ENCODE peak calls at places on chromosome 13, in nine cellular contexts. One of them, this sample, is unnamed.

GRCh38 chr13:27857271-27857670 is 62.5 kb upstream of the PDX1 start:
- DNase-seq in tibial artery: no peak
- DNase-seq in ascending aorta: no peak
- DNase-seq in pancreas: no peak
- DNase-seq in fibroblast of lung: no peak
- DNase-seq in uterus: no peak
- DNase-seq in heart right ventricle: no peak
- DNase-seq in thyroid gland: no peak
- DNase-seq in cardiac muscle cell: no peak
- DNase-seq in this sample: no peak

GRCh38 chr13:92959790-92960189 is 266.8 kb upstream of the GPC6 start:
- DNase-seq in pancreas: no peak
- DNase-seq in heart right ventricle: no peak
- DNase-seq in tibial artery: no peak
- DNase-seq in fibroblast of lung: no peak
- DNase-seq in uterus: no peak
- DNase-seq in thyroid gland: no peak
- DNase-seq in cardiac muscle cell: no peak
- DNase-seq in ascending aorta: no peak
- DNase-seq in this sample: no peak

GRCh38 chr13:103510007-103510406 is 443.8 kb upstream of the SLC10A2 start:
- DNase-seq in fibroblast of lung: no peak
- DNase-seq in ascending aorta: no peak
- DNase-seq in tibial artery: no peak
- DNase-seq in pancreas: no peak
- DNase-seq in heart right ventricle: no peak
- DNase-seq in cardiac muscle cell: no peak
- DNase-seq in thyroid gland: peak; percentile 4
- DNase-seq in uterus: no peak
- DNase-seq in this sample: no peak

GRCh38 chr13:73835138-73835721 is 299.0 kb downstream of the KLF12 start:
- DNase-seq in heart right ventricle: no peak
- DNase-seq in cardiac muscle cell: peak; percentile 63
- DNase-seq in fibroblast of lung: peak; percentile 35
- DNase-seq in ascending aorta: no peak
- DNase-seq in tibial artery: no peak
- DNase-seq in uterus: no peak
- DNase-seq in thyroid gland: no peak
- DNase-seq in pancreas: no peak
- DNase-seq in this sample: no peak

GRCh38 chr13:48564046-48564445 is 31.2 kb upstream of the RCBTB2 start:
- DNase-seq in fibroblast of lung: no peak
- DNase-seq in thyroid gland: no peak
- DNase-seq in tibial artery: no peak
- DNase-seq in uterus: no peak
- DNase-seq in pancreas: no peak
- DNase-seq in cardiac muscle cell: no peak
- DNase-seq in ascending aorta: no peak
- DNase-seq in heart right ventricle: no peak
- DNase-seq in this sample: no peak

GRCh38 chr13:20151612-20152011 is 9.2 kb downstream of the GJA3 start:
- DNase-seq in cardiac muscle cell: no peak
- DNase-seq in fibroblast of lung: no peak
- DNase-seq in uterus: no peak
- DNase-seq in tibial artery: no peak
- DNase-seq in ascending aorta: no peak
- DNase-seq in pancreas: no peak
- DNase-seq in heart right ventricle: no peak
- DNase-seq in thyroid gland: no peak
- DNase-seq in this sample: no peak

GRCh38 chr13:94343243-94343585 is 136.3 kb downstream of the DCT start:
- DNase-seq in fibroblast of lung: peak; percentile 70
- DNase-seq in cardiac muscle cell: no peak
- DNase-seq in tibial artery: no peak
- DNase-seq in uterus: no peak
- DNase-seq in heart right ventricle: no peak
- DNase-seq in ascending aorta: peak; percentile 67
- DNase-seq in thyroid gland: no peak
- DNase-seq in pancreas: no peak
- DNase-seq in this sample: no peak

GRCh38 chr13:59446391-59446790 is 717.3 kb downstream of the DIAPH3 start:
- DNase-seq in tibial artery: no peak
- DNase-seq in thyroid gland: no peak
- DNase-seq in cardiac muscle cell: no peak
- DNase-seq in heart right ventricle: no peak
- DNase-seq in fibroblast of lung: no peak
- DNase-seq in ascending aorta: no peak
- DNase-seq in pancreas: no peak
- DNase-seq in uterus: no peak
- DNase-seq in this sample: no peak

GRCh38 chr13:25802579-25802978 is 249.2 kb downstream of the SHISA2 start:
- DNase-seq in fibroblast of lung: no peak
- DNase-seq in uterus: no peak
- DNase-seq in thyroid gland: no peak
- DNase-seq in cardiac muscle cell: no peak
- DNase-seq in ascending aorta: no peak
- DNase-seq in pancreas: no peak
- DNase-seq in heart right ventricle: no peak
- DNase-seq in tibial artery: no peak
- DNase-seq in this sample: no peak

GRCh38 chr13:102555914-102556553 is 40.8 kb upstream of the TPP2 start:
- DNase-seq in fibroblast of lung: peak; percentile 21
- DNase-seq in tibial artery: no peak
- DNase-seq in pancreas: no peak
- DNase-seq in thyroid gland: no peak
- DNase-seq in cardiac muscle cell: peak; percentile 9
- DNase-seq in heart right ventricle: no peak
- DNase-seq in ascending aorta: no peak
- DNase-seq in uterus: no peak
- DNase-seq in this sample: no peak

GRCh38 chr13:28659611-28659970 is 661 bp downstream of the POMP start:
- DNase-seq in uterus: no peak
- DNase-seq in ascending aorta: no peak
- DNase-seq in fibroblast of lung: peak; percentile 72
- DNase-seq in heart right ventricle: no peak
- DNase-seq in cardiac muscle cell: no peak
- DNase-seq in thyroid gland: no peak
- DNase-seq in pancreas: no peak
- DNase-seq in tibial artery: no peak
- DNase-seq in this sample: no peak

GRCh38 chr13:20814224-20814910 is 40.6 kb upstream of the EEF1AKMT1 start:
- DNase-seq in tibial artery: peak; percentile 96
- DNase-seq in thyroid gland: peak; percentile 92
- DNase-seq in uterus: peak; percentile 89
- DNase-seq in fibroblast of lung: peak; percentile 95
- DNase-seq in pancreas: peak; percentile 66
- DNase-seq in heart right ventricle: peak; percentile 82
- DNase-seq in cardiac muscle cell: peak; percentile 69
- DNase-seq in ascending aorta: peak; percentile 96
- DNase-seq in this sample: peak; percentile 43

GRCh38 chr13:37491661-37492060 is 106.9 kb downstream of the POSTN start:
- DNase-seq in tibial artery: no peak
- DNase-seq in uterus: no peak
- DNase-seq in pancreas: no peak
- DNase-seq in ascending aorta: no peak
- DNase-seq in thyroid gland: no peak
- DNase-seq in cardiac muscle cell: no peak
- DNase-seq in fibroblast of lung: no peak
- DNase-seq in heart right ventricle: no peak
- DNase-seq in this sample: no peak

GRCh38 chr13:37488682-37489081 is 109.9 kb downstream of the POSTN start:
- DNase-seq in pancreas: no peak
- DNase-seq in heart right ventricle: no peak
- DNase-seq in uterus: no peak
- DNase-seq in tibial artery: no peak
- DNase-seq in fibroblast of lung: peak; percentile 75
- DNase-seq in ascending aorta: no peak
- DNase-seq in cardiac muscle cell: no peak
- DNase-seq in thyroid gland: no peak
- DNase-seq in this sample: no peak

GRCh38 chr13:37492741-37493514 is 105.6 kb downstream of the POSTN start:
- DNase-seq in heart right ventricle: no peak
- DNase-seq in thyroid gland: no peak
- DNase-seq in uterus: no peak
- DNase-seq in tibial artery: no peak
- DNase-seq in pancreas: no peak
- DNase-seq in cardiac muscle cell: peak; percentile 4
- DNase-seq in ascending aorta: no peak
- DNase-seq in fibroblast of lung: peak; percentile 98
- DNase-seq in this sample: no peak

GRCh38 chr13:37492061-37492460 is 106.5 kb downstream of the POSTN start:
- DNase-seq in fibroblast of lung: peak; percentile 58
- DNase-seq in tibial artery: no peak
- DNase-seq in heart right ventricle: no peak
- DNase-seq in cardiac muscle cell: no peak
- DNase-seq in pancreas: no peak
- DNase-seq in ascending aorta: no peak
- DNase-seq in thyroid gland: no peak
- DNase-seq in uterus: no peak
- DNase-seq in this sample: no peak

GRCh38 chr13:37490176-37490575 is 108.4 kb downstream of the POSTN start:
- DNase-seq in uterus: no peak
- DNase-seq in thyroid gland: no peak
- DNase-seq in pancreas: no peak
- DNase-seq in ascending aorta: no peak
- DNase-seq in cardiac muscle cell: no peak
- DNase-seq in fibroblast of lung: peak; percentile 61
- DNase-seq in tibial artery: no peak
- DNase-seq in heart right ventricle: no peak
- DNase-seq in this sample: no peak
- H3K4me1 ChIP-seq in uterus: no peaks in the 10 kb centered on the region
- H3K4me1 ChIP-seq in thyroid gland: no peaks in the 10 kb centered on the region
- H3K4me1 ChIP-seq in pancreas: no peaks in the 10 kb centered on the region
- H3K4me1 ChIP-seq in ascending aorta: no peaks in the 10 kb centered on the region
- H3K4me1 ChIP-seq in cardiac muscle cell: peaks cover 7% of the 10 kb centered on the region
- H3K4me1 ChIP-seq in fibroblast of lung: peaks cover 6% of the 10 kb centered on the region
- H3K4me1 ChIP-seq in tibial artery: peaks cover 31% of the 10 kb centered on the region
- H3K4me1 ChIP-seq in heart right ventricle: no peaks in the 10 kb centered on the region
- H3K4me1 ChIP-seq in this sample: no peaks in the 10 kb centered on the region

DNA sequence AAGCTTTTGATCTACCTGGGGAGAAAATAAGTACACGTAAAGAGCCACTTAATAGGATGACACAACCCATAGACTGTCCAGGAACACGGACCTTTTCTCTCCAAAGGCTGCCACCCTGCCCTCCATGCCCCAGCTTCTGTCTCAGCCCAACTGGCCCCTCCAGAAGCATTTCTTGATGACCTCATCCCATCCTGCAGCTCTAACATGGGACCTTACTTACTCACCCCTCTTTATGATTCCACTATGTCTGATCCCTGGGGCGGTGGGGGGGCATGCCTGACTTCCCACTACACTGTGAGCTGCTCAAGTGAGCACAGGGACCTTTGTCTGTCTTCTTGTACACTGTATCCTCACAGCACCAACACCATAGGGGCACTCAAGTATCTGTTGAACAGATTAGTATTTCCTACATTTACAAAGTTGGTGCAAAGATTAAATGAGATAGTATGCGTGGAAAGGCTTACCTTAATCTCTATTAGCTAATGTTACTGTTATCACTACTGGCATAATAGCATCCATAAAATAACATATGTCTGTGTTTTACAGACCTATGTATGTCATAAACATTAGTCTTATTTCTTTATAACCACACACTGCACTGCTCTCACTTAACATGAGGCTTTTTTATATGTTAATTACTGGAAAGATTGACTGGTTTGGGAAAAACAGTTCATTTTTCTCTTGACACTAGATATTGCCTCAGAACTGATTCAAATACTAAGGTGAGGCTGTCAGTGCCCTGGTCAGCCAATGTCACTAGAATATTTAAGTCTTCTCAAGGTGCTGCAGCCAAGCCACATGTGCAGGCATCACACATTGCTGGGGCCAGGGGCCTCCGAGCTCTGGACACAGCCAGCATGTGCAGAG is 100.9 kb downstream of the FOXO1 start:
- DNase-seq in ascending aorta: no peak
- DNase-seq in cardiac muscle cell: no peak
- DNase-seq in heart right ventricle: no peak
- DNase-seq in pancreas: no peak
- DNase-seq in tibial artery: no peak
- DNase-seq in thyroid gland: no peak
- DNase-seq in uterus: no peak
- DNase-seq in fibroblast of lung: no peak
- DNase-seq in this sample: no peak
- H3K4me1 ChIP-seq in ascending aorta: peaks cover 3% of the 10 kb centered on the region
- H3K4me1 ChIP-seq in cardiac muscle cell: peaks cover 18% of the 10 kb centered on the region
- H3K4me1 ChIP-seq in heart right ventricle: peaks cover 66% of the 10 kb centered on the region
- H3K4me1 ChIP-seq in pancreas: peaks cover 35% of the 10 kb centered on the region
- H3K4me1 ChIP-seq in tibial artery: peaks cover 71% of the 10 kb centered on the region
- H3K4me1 ChIP-seq in thyroid gland: peaks cover 81% of the 10 kb centered on the region
- H3K4me1 ChIP-seq in uterus: peaks cover 10% of the 10 kb centered on the region
- H3K4me1 ChIP-seq in fibroblast of lung: no peaks in the 10 kb centered on the region
- H3K4me1 ChIP-seq in this sample: peaks cover 15% of the 10 kb centered on the region

GRCh38 chr13:22738357-22738756 is 442.4 kb upstream of the SGCG start:
- DNase-seq in heart right ventricle: no peak
- DNase-seq in fibroblast of lung: no peak
- DNase-seq in uterus: no peak
- DNase-seq in pancreas: no peak
- DNase-seq in ascending aorta: no peak
- DNase-seq in cardiac muscle cell: no peak
- DNase-seq in thyroid gland: no peak
- DNase-seq in tibial artery: no peak
- DNase-seq in this sample: no peak
- H3K4me1 ChIP-seq in heart right ventricle: no peaks in the 10 kb centered on the region
- H3K4me1 ChIP-seq in fibroblast of lung: no peaks in the 10 kb centered on the region
- H3K4me1 ChIP-seq in uterus: no peaks in the 10 kb centered on the region
- H3K4me1 ChIP-seq in pancreas: no peaks in the 10 kb centered on the region
- H3K4me1 ChIP-seq in ascending aorta: no peaks in the 10 kb centered on the region
- H3K4me1 ChIP-seq in cardiac muscle cell: peaks cover 4% of the 10 kb centered on the region
- H3K4me1 ChIP-seq in thyroid gland: no peaks in the 10 kb centered on the region
- H3K4me1 ChIP-seq in tibial artery: no peaks in the 10 kb centered on the region
- H3K4me1 ChIP-seq in this sample: no peaks in the 10 kb centered on the region

GRCh38 chr13:98479496-98480003 is 97.4 kb downstream of the STK24 start:
- DNase-seq in tibial artery: no peak
- DNase-seq in ascending aorta: no peak
- DNase-seq in fibroblast of lung: no peak
- DNase-seq in pancreas: no peak
- DNase-seq in heart right ventricle: no peak
- DNase-seq in uterus: no peak
- DNase-seq in cardiac muscle cell: no peak
- DNase-seq in thyroid gland: no peak
- DNase-seq in this sample: no peak

GRCh38 chr13:98483636-98484288 is 93.1 kb downstream of the STK24 start:
- DNase-seq in tibial artery: no peak
- DNase-seq in ascending aorta: no peak
- DNase-seq in heart right ventricle: no peak
- DNase-seq in pancreas: no peak
- DNase-seq in thyroid gland: no peak
- DNase-seq in cardiac muscle cell: no peak
- DNase-seq in uterus: no peak
- DNase-seq in fibroblast of lung: peak; percentile 21
- DNase-seq in this sample: no peak

GRCh38 chr13:98480915-98481510 is 95.9 kb downstream of the STK24 start:
- DNase-seq in tibial artery: no peak
- DNase-seq in uterus: no peak
- DNase-seq in thyroid gland: no peak
- DNase-seq in ascending aorta: no peak
- DNase-seq in cardiac muscle cell: peak; percentile 15
- DNase-seq in fibroblast of lung: peak; percentile 23
- DNase-seq in heart right ventricle: no peak
- DNase-seq in pancreas: no peak
- DNase-seq in this sample: no peak

GRCh38 chr13:98482476-98483444 is 94.1 kb downstream of the STK24 start:
- DNase-seq in fibroblast of lung: peak; percentile 73
- DNase-seq in cardiac muscle cell: peak; percentile 77
- DNase-seq in ascending aorta: no peak
- DNase-seq in pancreas: peak; percentile 84
- DNase-seq in thyroid gland: peak; percentile 91
- DNase-seq in heart right ventricle: peak; percentile 80
- DNase-seq in uterus: no peak
- DNase-seq in tibial artery: peak; percentile 95
- DNase-seq in this sample: peak; percentile 83

GRCh38 chr13:98481511-98481951 is 95.4 kb downstream of the STK24 start:
- DNase-seq in pancreas: no peak
- DNase-seq in cardiac muscle cell: no peak
- DNase-seq in heart right ventricle: no peak
- DNase-seq in ascending aorta: no peak
- DNase-seq in tibial artery: no peak
- DNase-seq in uterus: no peak
- DNase-seq in thyroid gland: no peak
- DNase-seq in fibroblast of lung: no peak
- DNase-seq in this sample: no peak
- H3K4me1 ChIP-seq in pancreas: peaks cover 52% of the 10 kb centered on the region
- H3K4me1 ChIP-seq in cardiac muscle cell: peaks cover 77% of the 10 kb centered on the region
- H3K4me1 ChIP-seq in heart right ventricle: peaks cover 80% of the 10 kb centered on the region
- H3K4me1 ChIP-seq in ascending aorta: peaks cover 12% of the 10 kb centered on the region
- H3K4me1 ChIP-seq in tibial artery: peaks cover 48% of the 10 kb centered on the region
- H3K4me1 ChIP-seq in uterus: peaks cover 20% of the 10 kb centered on the region
- H3K4me1 ChIP-seq in thyroid gland: peaks cover 46% of the 10 kb centered on the region
- H3K4me1 ChIP-seq in fibroblast of lung: peaks cover 39% of the 10 kb centered on the region
- H3K4me1 ChIP-seq in this sample: peaks cover 44% of the 10 kb centered on the region